ENCODE peak calls at places on chromosomes 11 and 22, in nine cellular contexts. M is fibroblast of mammary gland; W is GM23248; I is HEK293T; Y is tibial nerve; D is mucosa of descending colon; G is HFF-Myc; J is activated naive CD4-positive, alpha-beta T cell treated with Interleukin-2 at 50 U/mL for 16 hours; P is left ventricle myocardium inferior. L is an unnamed sample.

GRCh38 chr11:70569996-70570692 is 171.8 kb downstream of the CTTN start:
- DNase-seq in J (no peak), I (no peak), W (no peak), G (no peak), Y (no peak), D (no peak), P (no peak), M (no peak), L (no peak)

GRCh38 chr11:34750692-34751405 is 130.0 kb downstream of the EHF start:
- DNase-seq in G (no peak), M (peak; percentile 16), J (no peak), Y (no peak), W (no peak), P (no peak), I (no peak), D (no peak), L (no peak)

GRCh38 chr22:17370766-17371181 is 1.5 kb downstream of the CECR2 start:
- DNase-seq in G (no peak), P (no peak), M (no peak), D (no peak), W (no peak), I (no peak), J (no peak), Y (no peak), L (no peak)

GRCh38 chr11:65352783-65353182 is 1.8 kb upstream of the TIGD3 start:
- DNase-seq in P (no peak), W (peak; percentile 54), G (no peak), I (no peak), M (peak; percentile 30), D (no peak), Y (no peak), J (no peak), L (no peak)

GRCh38 chr11:103055174-103055890 is 36.6 kb downstream of the DCUN1D5 start:
- DNase-seq in P (no peak), I (peak; percentile 21), W (peak; percentile 79), D (peak; percentile 14), J (no peak), Y (no peak), G (peak; percentile 38), M (peak; percentile 71), L (no peak)

GRCh38 chr22:20211997-20212753 is 55.9 kb downstream of the RTN4R start:
- DNase-seq in J (no peak), W (no peak), P (peak; percentile 76), G (no peak), M (peak; percentile 55), I (no peak), D (peak; percentile 41), Y (peak; percentile 29), L (no peak)

GRCh38 chr22:47032956-47033647 is 270.7 kb downstream of the TBC1D22A start:
- DNase-seq in W (no peak), D (no peak), P (peak; percentile 1), J (no peak), I (no peak), Y (no peak), G (no peak), M (no peak), L (no peak)

GRCh38 chr11:115806056-115806455 is 301.8 kb upstream of the CADM1 start:
- DNase-seq in Y (no peak), D (no peak), P (no peak), J (no peak), I (no peak), G (no peak), W (no peak), M (no peak), L (no peak)

GRCh38 chr11:612201-612960 is 3.4 kb downstream of the IRF7 start:
- DNase-seq in P (no peak), I (no peak), J (no peak), M (peak; percentile 29), W (peak; percentile 54), D (peak; percentile 82), G (no peak), Y (no peak), L (no peak)

GRCh38 chr22:50293441-50294318 is 13.8 kb downstream of the PLXNB2 start:
- DNase-seq in G (no peak), P (peak; percentile 78), M (peak; percentile 37), I (no peak), D (peak; percentile 86), J (no peak), W (peak; percentile 83), Y (no peak), L (no peak)

GRCh38 chr11:12235549-12235944 is 125.2 kb downstream of the MICAL2 start:
- DNase-seq in D (no peak), Y (no peak), P (no peak), M (peak; percentile 35), G (no peak), W (no peak), J (no peak), I (no peak), L (no peak)

GRCh38 chr11:69361466-69361865 is 67.5 kb downstream of the MYEOV start:
- DNase-seq in G (no peak), P (no peak), I (no peak), W (no peak), J (no peak), D (no peak), M (no peak), Y (no peak), L (no peak)

GRCh38 chr11:35962373-35963138 is 18.7 kb downstream of the LDLRAD3 start:
- DNase-seq in J (no peak), Y (no peak), P (no peak), G (no peak), D (no peak), I (no peak), M (peak; percentile 62), W (no peak), L (no peak)

GRCh38 chr11:115645631-115646271 is 141.5 kb upstream of the CADM1 start:
- DNase-seq in P (peak; percentile 63), J (no peak), W (no peak), Y (no peak), M (no peak), I (no peak), D (no peak), G (no peak), L (no peak)

GRCh38 chr11:60870733-60871377 is 3.5 kb downstream of the ZP1 start:
- DNase-seq in M (no peak), I (no peak), J (no peak), Y (no peak), P (no peak), W (no peak), D (no peak), G (no peak), L (no peak)

GRCh38 chr22:37126383-37126782 is 16.9 kb upstream of the TMPRSS6 start:
- DNase-seq in I (no peak), D (no peak), M (peak; percentile 5), P (no peak), J (no peak), Y (no peak), W (no peak), G (no peak), L (no peak)

GRCh38 chr22:37161442-37161841 is 11.7 kb upstream of the IL2RB start:
- DNase-seq in P (no peak), J (no peak), I (peak; percentile 48), W (peak; percentile 29), G (no peak), Y (no peak), D (no peak), M (peak; percentile 26), L (no peak)

GRCh38 chr11:832529-833113 is at the start of gene CD151:
- DNase-seq in D (peak; percentile 70), I (peak; percentile 64), J (peak; percentile 48), P (peak; percentile 54), W (peak; percentile 90), M (no peak), G (no peak), Y (no peak), L (no peak)

GRCh38 chr11:120532511-120533196 is 21.1 kb downstream of the GRIK4 start:
- DNase-seq in W (peak; percentile 85), I (no peak), P (no peak), J (no peak), D (no peak), Y (no peak), G (no peak), M (peak; percentile 58), L (no peak)

GRCh38 chr11:86261328-86261727 is 16.8 kb downstream of the EED start:
- DNase-seq in P (no peak), J (no peak), I (no peak), M (no peak), W (no peak), D (no peak), Y (no peak), G (no peak), L (no peak)

GRCh38 chr22:37775785-37776638 is 31.7 kb upstream of the GCAT start:
- DNase-seq in W (peak; percentile 85), Y (no peak), J (no peak), P (no peak), M (peak; percentile 95), G (peak; percentile 37), I (no peak), D (no peak), L (no peak)

GRCh38 chr11:121555172-121555571 is 102.4 kb upstream of the SORL1-AS1 start:
- DNase-seq in P (no peak), I (no peak), D (no peak), G (no peak), Y (no peak), W (no peak), J (no peak), M (peak; percentile 10), L (no peak)

GRCh38 chr22:43298062-43298801 is 44.9 kb downstream of the SCUBE1 start:
- DNase-seq in Y (no peak), M (peak; percentile 21), I (no peak), D (no peak), W (peak; percentile 31), G (no peak), J (no peak), P (no peak), L (no peak)

GRCh38 chr22:27170491-27170890 is 513.1 kb downstream of the MIAT start:
- DNase-seq in Y (no peak), P (no peak), G (no peak), M (peak; percentile 94), I (no peak), D (no peak), W (peak; percentile 99), J (no peak), L (no peak)

GRCh38 chr22:46090051-46090591 is 60.2 kb upstream of the PPARA start:
- DNase-seq in P (peak; percentile 60), M (peak; percentile 72), Y (peak; percentile 19), W (peak; percentile 69), G (no peak), J (no peak), I (no peak), D (no peak), L (no peak)

GRCh38 chr11:6497069-6497839 is at the start of gene DNHD1:
- DNase-seq in Y (no peak), W (no peak), I (no peak), G (no peak), D (no peak), J (no peak), P (no peak), M (no peak), L (no peak)

GRCh38 chr11:304915-305833 is 2.4 kb upstream of the IFITM2 start:
- DNase-seq in P (peak; percentile 68), I (peak; percentile 58), J (peak; percentile 62), G (no peak), M (peak; percentile 81), Y (peak; percentile 65), D (peak; percentile 82), W (peak; percentile 87), L (peak; percentile 63)

GRCh38 chr11:70111269-70112016 is 33.3 kb downstream of the ANO1 start:
- DNase-seq in J (no peak), G (no peak), W (peak; percentile 72), D (peak; percentile 53), P (peak; percentile 69), I (peak; percentile 39), M (no peak), Y (no peak), L (no peak)